ENCODE peak calls at places on chromosomes 6 and 20, in four cellular contexts. One of them, this sample, is unnamed.

GRCh38 chr6:47992805-47993204 is 118.2 kb downstream of the PTCHD4 start:
- DNase-seq in stomach: no peak
- DNase-seq in K562: no peak
- DNase-seq in testis: no peak
- DNase-seq in this sample: no peak

GRCh38 chr20:21053002-21053762 is 53.0 kb downstream of the LINC00237 start:
- DNase-seq in stomach: no peak
- DNase-seq in K562: no peak
- DNase-seq in testis: no peak
- DNase-seq in this sample: no peak

GRCh38 chr20:49505518-49505917 is 23.1 kb upstream of the KCNB1 start:
- DNase-seq in stomach: no peak
- DNase-seq in K562: no peak
- DNase-seq in testis: peak; percentile 52
- DNase-seq in this sample: no peak

GRCh38 chr20:13515291-13515690 is 123.4 kb downstream of the TASP1 start:
- DNase-seq in stomach: no peak
- DNase-seq in K562: no peak
- DNase-seq in testis: no peak
- DNase-seq in this sample: no peak

GRCh38 chr6:70180904-70181599 is 121.8 kb downstream of the COL9A1 start:
- DNase-seq in stomach: no peak
- DNase-seq in K562: no peak
- DNase-seq in testis: no peak
- DNase-seq in this sample: no peak

GRCh38 chr6:90078513-90079289 is 184.4 kb downstream of the GJA10 start:
- DNase-seq in stomach: no peak
- DNase-seq in K562: peak; percentile 15
- DNase-seq in testis: no peak
- DNase-seq in this sample: no peak

GRCh38 chr20:9617940-9618339 is 103.5 kb downstream of the LAMP5 start:
- DNase-seq in stomach: peak; percentile 58
- DNase-seq in K562: no peak
- DNase-seq in testis: peak; percentile 58
- DNase-seq in this sample: no peak

GRCh38 chr20:44711237-44711636 is 3.9 kb upstream of the CCN5 start:
- DNase-seq in stomach: no peak
- DNase-seq in K562: no peak
- DNase-seq in testis: no peak
- DNase-seq in this sample: no peak

GRCh38 chr6:160791981-160792418 is 90.0 kb downstream of the PLG start:
- DNase-seq in stomach: no peak
- DNase-seq in K562: no peak
- DNase-seq in testis: no peak
- DNase-seq in this sample: no peak

GRCh38 chr6:45187841-45188240 is 140.3 kb upstream of the RUNX2 start:
- DNase-seq in stomach: no peak
- DNase-seq in K562: no peak
- DNase-seq in testis: no peak
- DNase-seq in this sample: no peak

GRCh38 chr6:161143663-161144430 is 130.0 kb downstream of the AGPAT4 start:
- DNase-seq in stomach: no peak
- DNase-seq in K562: no peak
- DNase-seq in testis: no peak
- DNase-seq in this sample: no peak

GRCh38 chr6:39426057-39426592 is 103.6 kb upstream of the KCNK16 start:
- DNase-seq in stomach: no peak
- DNase-seq in K562: no peak
- DNase-seq in testis: no peak
- DNase-seq in this sample: no peak

GRCh38 chr20:1423625-1424106 is 30.8 kb upstream of the FKBP1A start:
- DNase-seq in stomach: peak; percentile 77
- DNase-seq in K562: peak; percentile 41
- DNase-seq in testis: no peak
- DNase-seq in this sample: peak; percentile 52

GRCh38 chr6:134376785-134377184 is 58.9 kb upstream of the SGK1 start:
- DNase-seq in stomach: no peak
- DNase-seq in K562: no peak
- DNase-seq in testis: no peak
- DNase-seq in this sample: no peak

GRCh38 chr6:75460636-75461035 is 33.0 kb downstream of the FILIP1 start:
- DNase-seq in stomach: no peak
- DNase-seq in K562: no peak
- DNase-seq in testis: no peak
- DNase-seq in this sample: no peak

GRCh38 chr6:5213851-5214507 is 46.8 kb downstream of the LYRM4 start:
- DNase-seq in stomach: no peak
- DNase-seq in K562: no peak
- DNase-seq in testis: no peak
- DNase-seq in this sample: no peak

GRCh38 chr6:123214433-123214832 is 218.4 kb downstream of the CLVS2 start:
- DNase-seq in stomach: no peak
- DNase-seq in K562: no peak
- DNase-seq in testis: no peak
- DNase-seq in this sample: no peak

GRCh38 chr6:115004982-115005381 is 662.2 kb upstream of the HS3ST5 start:
- DNase-seq in stomach: no peak
- DNase-seq in K562: no peak
- DNase-seq in testis: no peak
- DNase-seq in this sample: no peak

GRCh38 chr6:151387581-151387980 is 3.8 kb downstream of the ZBTB2 start:
- DNase-seq in stomach: no peak
- DNase-seq in K562: no peak
- DNase-seq in testis: no peak
- DNase-seq in this sample: no peak

GRCh38 chr6:155604991-155605390 is 149.4 kb upstream of the NOX3 start:
- DNase-seq in stomach: no peak
- DNase-seq in K562: no peak
- DNase-seq in testis: no peak
- DNase-seq in this sample: no peak

GRCh38 chr6:155595264-155595663 is 139.6 kb upstream of the NOX3 start:
- DNase-seq in stomach: no peak
- DNase-seq in K562: no peak
- DNase-seq in testis: no peak
- DNase-seq in this sample: no peak

DNA sequence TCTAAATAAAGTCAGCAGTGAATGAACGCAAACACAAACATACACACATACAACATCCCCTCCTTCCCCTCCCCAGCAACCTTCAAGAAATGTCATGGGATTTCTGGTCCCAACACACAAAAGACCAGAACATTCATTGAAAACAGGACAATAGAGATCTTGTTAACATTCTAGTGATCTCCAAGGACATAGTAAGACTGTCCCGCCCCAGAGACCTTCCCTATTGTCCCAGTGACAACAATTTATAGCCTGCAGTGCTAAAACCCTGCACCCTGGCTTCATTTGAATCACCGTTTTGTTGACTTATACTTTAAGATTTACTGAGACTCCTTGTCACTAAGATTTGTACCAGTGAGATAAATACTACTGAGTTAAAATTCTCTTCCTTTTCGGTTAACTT is 143.9 kb upstream of the NOX3 start:
- DNase-seq in stomach: no peak
- DNase-seq in K562: no peak
- DNase-seq in testis: no peak
- DNase-seq in this sample: no peak
- TF ChIP-seq POLR2A in stomach: no peak
- TF ChIP-seq POLR2A in K562: no peak
- TF ChIP-seq POLR2A in testis: no peak
- TF ChIP-seq POLR2A in this sample: no peak

GRCh38 chr6:34237722-34238506 is 1.2 kb downstream of the HMGA1 start:
- DNase-seq in stomach: no peak
- DNase-seq in K562: peak; percentile 84
- DNase-seq in testis: no peak
- DNase-seq in this sample: peak; percentile 89
- TF ChIP-seq POLR2A in stomach: no peak
- TF ChIP-seq POLR2A in K562: peak; percentile 78
- TF ChIP-seq POLR2A in testis: no peak
- TF ChIP-seq POLR2A in this sample: peak; percentile 33

GRCh38 chr6:1745814-1746213 is 136.1 kb downstream of the FOXC1 start:
- DNase-seq in stomach: no peak
- DNase-seq in K562: no peak
- DNase-seq in testis: no peak
- DNase-seq in this sample: no peak
- TF ChIP-seq POLR2A in stomach: no peak
- TF ChIP-seq POLR2A in K562: no peak
- TF ChIP-seq POLR2A in testis: no peak
- TF ChIP-seq POLR2A in this sample: no peak

GRCh38 chr20:62050166-62051120 is 15.2 kb downstream of the TAF4 start:
- DNase-seq in stomach: no peak
- DNase-seq in K562: no peak
- DNase-seq in testis: no peak
- DNase-seq in this sample: no peak
- TF ChIP-seq POLR2A in stomach: no peak
- TF ChIP-seq POLR2A in K562: no peak
- TF ChIP-seq POLR2A in testis: no peak
- TF ChIP-seq POLR2A in this sample: no peak

GRCh38 chr6:124964084-124964763 is 2.0 kb downstream of the RNF217 start:
- DNase-seq in stomach: no peak
- DNase-seq in K562: no peak
- DNase-seq in testis: peak; percentile 35
- DNase-seq in this sample: peak; percentile 7
- TF ChIP-seq POLR2A in stomach: no peak
- TF ChIP-seq POLR2A in K562: no peak
- TF ChIP-seq POLR2A in testis: no peak
- TF ChIP-seq POLR2A in this sample: no peak

DNA sequence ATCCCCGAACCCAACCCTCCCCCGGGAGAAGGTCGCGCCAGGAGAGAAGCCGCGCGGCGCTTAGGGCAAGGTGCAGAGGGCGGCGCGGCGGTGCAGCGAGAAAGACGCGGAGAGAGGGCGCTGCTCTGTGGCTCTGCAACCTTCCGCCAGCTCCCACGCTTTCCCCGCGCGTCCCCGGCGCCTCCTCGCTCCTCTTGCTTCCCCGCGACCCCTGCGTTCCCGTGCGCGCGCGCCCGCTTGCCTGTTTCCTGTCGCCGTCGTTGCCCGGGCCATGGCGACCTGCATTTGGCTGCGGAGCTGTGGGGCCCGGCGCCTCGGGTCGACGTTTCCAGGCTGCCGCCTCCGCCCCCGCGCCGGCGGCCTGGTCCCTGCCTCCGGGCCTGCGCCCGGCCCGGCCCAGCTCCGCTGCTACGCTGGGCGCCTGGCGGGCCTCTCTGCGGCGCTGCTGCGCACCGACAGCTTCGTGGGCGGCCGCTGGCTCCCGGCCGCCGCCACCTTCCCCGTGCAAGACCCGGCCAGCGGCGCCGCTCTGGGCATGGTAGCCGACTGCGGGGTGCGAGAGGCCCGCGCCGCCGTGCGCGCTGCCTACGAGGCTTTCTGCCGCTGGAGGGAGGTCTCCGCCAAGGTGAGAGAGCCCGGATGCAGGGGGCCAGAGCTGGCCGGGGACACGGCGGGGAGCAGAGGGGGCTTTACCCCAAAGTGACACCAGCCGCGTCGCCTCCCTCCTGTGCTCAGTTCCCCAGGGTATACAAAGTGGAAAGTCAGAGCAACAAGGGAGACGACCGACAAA is at the start of gene ALDH5A1:
- DNase-seq in stomach: peak; percentile 72
- DNase-seq in K562: peak; percentile 71
- DNase-seq in testis: peak; percentile 90
- DNase-seq in this sample: peak; percentile 88
- TF ChIP-seq POLR2A in stomach: no peak
- TF ChIP-seq POLR2A in K562: peak; percentile 54
- TF ChIP-seq POLR2A in testis: no peak
- TF ChIP-seq POLR2A in this sample: peak; percentile 48

This sample was measured in erythroblast.